ENCODE peak calls at places on chromosome 10, in four cellular contexts. M, W, P and R are unnamed samples.

GRCh38 chr10:77635402-77636227 is 2.0 kb downstream of the KCNMA1 start:
- DNase-seq in M (no peak), W (no peak), P (no peak), R (peak; percentile 36)

GRCh38 chr10:7546365-7546967 is 120.3 kb downstream of the ITIH5 start:
- DNase-seq in M (no peak), W (no peak), P (no peak), R (no peak)

GRCh38 chr10:34808789-34809745 is 6.0 kb downstream of the PARD3 start:
- DNase-seq in M (no peak), W (no peak), P (no peak), R (no peak)

GRCh38 chr10:75424553-75424952 is 6.9 kb upstream of the LRMDA start:
- DNase-seq in M (no peak), W (no peak), P (no peak), R (no peak)

GRCh38 chr10:79242620-79243152 is 104.6 kb upstream of the PPIF start:
- DNase-seq in M (no peak), W (peak; percentile 63), P (no peak), R (no peak)

GRCh38 chr10:10499839-10500238 is 517.8 kb upstream of the CELF2 start:
- DNase-seq in M (no peak), W (no peak), P (no peak), R (no peak)

GRCh38 chr10:127851661-127852205 is 41.0 kb downstream of the CLRN3 start:
- DNase-seq in M (no peak), W (no peak), P (no peak), R (no peak)

GRCh38 chr10:77884181-77884580 is 42.4 kb downstream of the DLG5 start:
- DNase-seq in M (no peak), W (no peak), P (no peak), R (no peak)

GRCh38 chr10:109929501-109930219 is 6.3 kb upstream of the XPNPEP1 start:
- DNase-seq in M (no peak), W (no peak), P (no peak), R (no peak)

GRCh38 chr10:119252051-119252465 is 44.7 kb downstream of the GRK5 start:
- DNase-seq in M (no peak), W (no peak), P (peak; percentile 75), R (no peak)

GRCh38 chr10:15267496-15267895 is 99.0 kb upstream of the NMT2 start:
- DNase-seq in M (no peak), W (no peak), P (no peak), R (no peak)

GRCh38 chr10:104259999-104260774 is 5.5 kb downstream of the GSTO1 start:
- DNase-seq in M (no peak), W (no peak), P (no peak), R (no peak)
- H3K36me3 ChIP-seq in M (peaks cover 31% of the 10 kb centered on the region), W (no peaks in the 10 kb centered on the region), P (peaks cover 72% of the 10 kb centered on the region), R (peaks cover 78% of the 10 kb centered on the region)

GRCh38 chr10:129631011-129631410 is 164.0 kb downstream of the MGMT start:
- DNase-seq in M (no peak), W (no peak), P (no peak), R (no peak)
- TF ChIP-seq ZNF274 in M (no peak), W (no peak), P (no peak), R (no peak)

GRCh38 chr10:133110609-133111275 is 23.0 kb downstream of the ADGRA1 start:
- DNase-seq in M (no peak), W (no peak), P (no peak), R (no peak)
- H3K9me3 ChIP-seq in M (no peaks in the 10 kb centered on the region), W (peaks cover 16% of the 10 kb centered on the region), P (peaks cover 12% of the 10 kb centered on the region), R (peaks cover 24% of the 10 kb centered on the region)

GRCh38 chr10:62153191-62153590 is 115.5 kb downstream of the RTKN2 start:
- DNase-seq in M (no peak), W (no peak), P (no peak), R (no peak)
- H3K36me3 ChIP-seq in M (no peaks in the 10 kb centered on the region), W (no peaks in the 10 kb centered on the region), P (no peaks in the 10 kb centered on the region), R (no peaks in the 10 kb centered on the region)

GRCh38 chr10:72746606-72747357 is 54.8 kb downstream of the MCU start:
- DNase-seq in M (no peak), W (no peak), P (no peak), R (no peak)
- TF ChIP-seq ZNF274 in M (no peak), W (no peak), P (no peak), R (no peak)

DNA sequence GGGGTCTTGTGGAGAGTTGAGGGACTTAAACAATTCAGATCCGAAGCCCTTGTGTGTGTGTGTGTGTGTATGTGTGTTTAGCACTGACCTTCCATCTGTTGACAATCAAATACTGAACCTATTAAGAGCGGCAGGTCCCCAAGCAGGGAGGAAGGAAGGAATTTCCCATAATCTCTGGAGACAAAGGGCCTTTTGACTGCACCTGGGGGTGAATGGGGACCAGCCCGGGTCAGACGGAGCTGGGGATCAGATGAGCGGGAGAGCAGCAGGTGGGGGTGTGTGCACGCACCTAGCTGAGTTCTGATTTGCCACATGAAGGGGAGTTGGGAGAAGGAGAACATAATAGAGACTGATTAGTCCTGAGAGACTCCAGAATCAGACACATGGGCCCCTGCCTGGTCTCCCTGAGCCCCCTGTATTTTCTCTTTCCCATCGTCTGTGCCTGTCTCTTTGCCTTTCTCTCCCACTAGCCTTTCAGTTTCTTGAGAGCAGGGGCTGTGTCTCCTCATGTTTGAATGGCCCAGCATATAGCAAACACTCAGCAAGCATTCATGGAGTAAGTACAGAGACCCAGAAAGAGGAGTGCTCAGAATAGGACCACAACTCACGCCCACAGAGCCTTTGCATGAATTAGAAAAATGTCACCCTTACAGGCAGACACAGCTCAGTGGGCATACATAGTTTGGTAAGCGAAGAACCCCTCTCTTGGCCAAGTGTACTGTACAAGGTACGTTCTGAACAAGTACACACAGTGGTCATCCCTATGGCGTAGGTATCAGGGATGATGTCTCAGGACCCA is 288.3 kb upstream of the HABP2 start:
- DNase-seq in M (no peak), W (no peak), P (peak; percentile 21), R (no peak)
- H3K9me3 ChIP-seq in M (no peaks in the 10 kb centered on the region), W (no peaks in the 10 kb centered on the region), P (no peaks in the 10 kb centered on the region), R (no peaks in the 10 kb centered on the region)

GRCh38 chr10:26733750-26734568 is 36.5 kb downstream of the PDSS1 start:
- DNase-seq in M (no peak), W (no peak), P (peak; percentile 97), R (peak; percentile 15)

GRCh38 chr10:26737730-26738129 is 40.2 kb downstream of the PDSS1 start:
- DNase-seq in M (peak; percentile 95), W (no peak), P (no peak), R (no peak)

GRCh38 chr10:26739087-26739631 is 41.7 kb downstream of the PDSS1 start:
- DNase-seq in M (no peak), W (no peak), P (no peak), R (no peak)

GRCh38 chr10:26738354-26738753 is 40.9 kb downstream of the PDSS1 start:
- DNase-seq in M (no peak), W (no peak), P (peak; percentile 12), R (no peak)

DNA sequence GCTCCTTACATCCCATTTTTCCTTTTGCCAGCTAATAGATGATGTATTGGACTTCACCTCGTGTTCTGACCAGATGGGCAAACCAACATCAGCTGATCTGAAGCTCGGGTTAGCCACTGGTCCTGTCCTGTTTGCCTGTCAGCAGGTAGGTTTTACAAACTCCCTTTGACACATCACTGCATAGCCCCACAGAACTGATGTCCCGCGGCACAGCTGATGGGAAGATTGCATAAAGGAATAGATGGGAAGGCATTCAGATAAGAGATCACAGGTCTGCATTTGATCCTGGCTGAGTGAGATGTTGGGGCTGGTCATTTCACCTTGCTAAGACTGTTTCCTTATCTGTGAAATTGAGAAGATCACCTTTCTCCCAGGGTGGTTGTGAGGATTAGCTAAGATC is 37.9 kb downstream of the PDSS1 start:
- DNase-seq in M (no peak), W (no peak), P (no peak), R (no peak)
- H3K36me3 ChIP-seq in M (peaks cover 28% of the 10 kb centered on the region), W (peaks cover 24% of the 10 kb centered on the region), P (peaks cover 30% of the 10 kb centered on the region), R (peaks cover 96% of the 10 kb centered on the region)